ENCODE peak calls at places on chromosomes 2 and 18, in eight cellular contexts. V, T, R, H, B, Q, P and L are unnamed samples.

GRCh38 chr2:175468699-175469098 is 287.2 kb upstream of the ATP5MC3 start:
- DNase-seq in V (no peak), T (no peak), R (no peak), H (no peak), B (no peak), Q (no peak), P (no peak), L (no peak)

GRCh38 chr2:47357475-47357874 is 45.5 kb upstream of the MSH2 start:
- DNase-seq in V (peak; percentile 9), T (peak; percentile 82), R (no peak), H (no peak), B (no peak), Q (no peak), P (no peak), L (no peak)

GRCh38 chr2:66578067-66578852 is 143.3 kb downstream of the MEIS1 start:
- DNase-seq in V (no peak), T (no peak), R (no peak), H (peak; percentile 59), B (no peak), Q (peak; percentile 39), P (no peak), L (no peak)

GRCh38 chr18:56661414-56662101 is 10.4 kb downstream of the WDR7 start:
- DNase-seq in V (no peak), T (peak; percentile 3), R (no peak), H (no peak), B (no peak), Q (no peak), P (no peak), L (no peak)

GRCh38 chr18:12325726-12326245 is 17.7 kb downstream of the TUBB6 start:
- DNase-seq in V (no peak), T (no peak), R (peak; percentile 52), H (no peak), B (no peak), Q (no peak), P (no peak), L (no peak)

GRCh38 chr2:76446872-76447271 is 736.2 kb upstream of the GCFC2 start:
- DNase-seq in V (no peak), T (no peak), R (no peak), H (no peak), B (no peak), Q (no peak), P (no peak), L (no peak)

GRCh38 chr2:50719837-50720694 is 311.9 kb downstream of the NRXN1 start:
- DNase-seq in V (no peak), T (no peak), R (no peak), H (no peak), B (no peak), Q (no peak), P (no peak), L (no peak)

GRCh38 chr2:182650704-182651103 is 65.4 kb upstream of the DNAJC10 start:
- DNase-seq in V (no peak), T (peak; percentile 74), R (no peak), H (no peak), B (no peak), Q (no peak), P (peak; percentile 59), L (no peak)

GRCh38 chr2:20400787-20401494 is 45.9 kb upstream of the RHOB start:
- DNase-seq in V (no peak), T (peak; percentile 35), R (peak; percentile 57), H (no peak), B (peak; percentile 14), Q (no peak), P (no peak), L (no peak)

GRCh38 chr2:29309090-29310054 is 194.2 kb downstream of the CLIP4 start:
- DNase-seq in V (peak; percentile 70), T (peak; percentile 75), R (no peak), H (no peak), B (no peak), Q (no peak), P (peak; percentile 66), L (peak; percentile 6)

GRCh38 chr2:59578349-59578748 is 975.1 kb downstream of the BCL11A start:
- DNase-seq in V (no peak), T (no peak), R (no peak), H (no peak), B (no peak), Q (no peak), P (no peak), L (no peak)

DNA sequence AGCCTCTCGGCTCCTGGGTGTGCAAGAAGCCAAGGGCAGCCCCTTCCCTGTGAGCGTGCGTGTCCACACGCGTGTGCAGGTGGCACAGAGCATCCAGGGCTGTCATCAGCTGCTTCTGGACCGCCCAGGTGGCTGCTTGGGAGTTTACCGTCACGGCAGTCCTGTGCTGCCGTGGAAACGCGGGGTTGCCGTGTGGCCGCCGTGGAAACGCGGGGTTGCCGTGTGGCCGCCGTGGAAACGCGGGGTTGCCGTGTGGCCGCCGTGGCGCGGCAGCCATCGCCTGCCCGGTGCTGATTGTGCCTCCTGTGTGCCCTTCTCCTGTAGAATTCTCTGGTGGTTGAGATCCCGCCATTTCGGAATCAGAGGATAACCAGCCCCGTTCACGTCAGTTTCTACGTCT is 71.4 kb downstream of the NFATC1 start:
- DNase-seq in V (no peak), T (no peak), R (no peak), H (no peak), B (no peak), Q (no peak), P (no peak), L (no peak)
- H3K4me1 ChIP-seq in V (peaks cover 9% of the 10 kb centered on the region), T (no peaks in the 10 kb centered on the region), R (no peaks in the 10 kb centered on the region), H (peaks cover 6% of the 10 kb centered on the region), B (no peaks in the 10 kb centered on the region), Q (no peaks in the 10 kb centered on the region), P (no peaks in the 10 kb centered on the region), L (no peaks in the 10 kb centered on the region)

GRCh38 chr2:158043181-158043948 is 58.3 kb upstream of the UPP2 start:
- DNase-seq in V (no peak), T (no peak), R (no peak), H (no peak), B (no peak), Q (no peak), P (no peak), L (no peak)
- H3K27ac ChIP-seq in V (no peak overlapping the region), T (no peak overlapping the region), R (no peak overlapping the region), H (peak overlapping the region; percentile 42), B (no peak overlapping the region), Q (no peak overlapping the region), P (no peak overlapping the region), L (no peak overlapping the region)

GRCh38 chr2:30865218-30865617 is 58.0 kb upstream of the CAPN13 start:
- DNase-seq in V (no peak), T (no peak), R (no peak), H (no peak), B (no peak), Q (no peak), P (no peak), L (no peak)
- H3K4me1 ChIP-seq in V (no peaks in the 10 kb centered on the region), T (no peaks in the 10 kb centered on the region), R (no peaks in the 10 kb centered on the region), H (no peaks in the 10 kb centered on the region), B (no peaks in the 10 kb centered on the region), Q (no peaks in the 10 kb centered on the region), P (no peaks in the 10 kb centered on the region), L (no peaks in the 10 kb centered on the region)

GRCh38 chr2:108536911-108537310 is 2.6 kb downstream of the LIMS1 start:
- DNase-seq in V (no peak), T (no peak), R (no peak), H (no peak), B (no peak), Q (no peak), P (no peak), L (no peak)

GRCh38 chr2:108538000-108538625 is 3.8 kb downstream of the LIMS1 start:
- DNase-seq in V (no peak), T (peak; percentile 24), R (no peak), H (no peak), B (no peak), Q (no peak), P (no peak), L (no peak)

GRCh38 chr2:108534577-108535379 is 508 bp downstream of the LIMS1 start:
- DNase-seq in V (no peak), T (peak; percentile 70), R (no peak), H (peak; percentile 78), B (no peak), Q (no peak), P (peak; percentile 52), L (peak; percentile 23)

GRCh38 chr2:108535380-108535677 is 1.1 kb downstream of the LIMS1 start:
- DNase-seq in V (no peak), T (peak; percentile 59), R (no peak), H (no peak), B (no peak), Q (no peak), P (no peak), L (no peak)

DNA sequence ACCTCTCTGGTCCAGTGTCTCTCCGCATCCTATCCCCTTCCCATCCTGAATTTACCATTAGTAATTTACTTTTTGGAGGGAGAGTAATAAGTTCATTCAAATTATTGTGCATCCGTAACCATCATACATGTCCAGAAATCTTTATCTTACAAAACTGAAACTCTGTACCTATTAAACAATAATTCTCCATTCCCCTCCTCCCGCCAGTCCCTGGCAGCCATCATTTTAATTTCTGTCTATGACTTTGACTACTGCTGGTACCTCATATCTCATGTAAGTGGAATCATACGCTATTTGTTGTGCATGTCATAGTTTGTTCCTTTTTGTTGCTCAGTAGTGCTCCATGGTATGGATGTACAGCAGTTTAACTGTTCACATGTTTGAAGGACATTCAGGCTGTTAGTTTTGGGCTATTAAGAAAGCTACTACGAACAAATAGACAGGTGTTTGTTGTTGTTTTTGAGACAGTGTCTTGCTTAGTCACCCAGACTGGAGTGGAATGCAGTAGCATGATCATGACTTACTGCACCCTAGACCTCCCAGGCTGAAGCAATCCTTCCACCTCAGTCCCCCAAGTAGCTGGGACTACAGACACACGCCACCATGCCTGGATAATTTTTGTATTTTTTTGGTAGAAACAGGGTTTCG is 2.0 kb downstream of the LIMS1 start:
- DNase-seq in V (no peak), T (peak; percentile 48), R (no peak), H (no peak), B (no peak), Q (no peak), P (no peak), L (no peak)
- H3K27ac ChIP-seq in V (peak overlapping the region; percentile 15), T (no peak overlapping the region), R (no peak overlapping the region), H (no peak overlapping the region), B (no peak overlapping the region), Q (no peak overlapping the region), P (no peak overlapping the region), L (no peak overlapping the region)